ENCODE peak calls at places on chromosome X, in six cellular contexts. A is LNCaP clone FGC, S is germinal center, T is NT2/D1, C is fibroblast of pulmonary artery, P is M059J. M is an unnamed sample.

GRCh38 chrX:109847257-109848187 is 114.5 kb upstream of the ACSL4 start:
- DNase-seq in A (no peak), S (no peak), T (no peak), C (peak; percentile 96), P (peak; percentile 78), M (no peak)

GRCh38 chrX:13955095-13955647 is 74.5 kb downstream of the GEMIN8 start:
- DNase-seq in A (no peak), S (no peak), T (no peak), C (no peak), P (no peak), M (no peak)

GRCh38 chrX:48919360-48919821 is 567 bp upstream of the PIM2 start:
- DNase-seq in A (no peak), S (no peak), T (no peak), C (no peak), P (no peak), M (no peak)

GRCh38 chrX:111349098-111349497 is 62.9 kb downstream of the DCX start:
- DNase-seq in A (no peak), S (no peak), T (no peak), C (no peak), P (no peak), M (no peak)

GRCh38 chrX:53048169-53049126 is at the start of gene GPR173:
- DNase-seq in A (no peak), S (no peak), T (peak; percentile 43), C (peak; percentile 65), P (peak; percentile 59), M (no peak)

GRCh38 chrX:104255465-104255864 is 732 bp upstream of the ESX1 start:
- DNase-seq in A (no peak), S (no peak), T (no peak), C (no peak), P (no peak), M (no peak)

GRCh38 chrX:115486510-115486909 is 74.5 kb upstream of the PLS3 start:
- DNase-seq in A (no peak), S (no peak), T (no peak), C (no peak), P (no peak), M (no peak)

GRCh38 chrX:118756111-118756510 is 28.7 kb downstream of the IL13RA1 start:
- DNase-seq in A (no peak), S (no peak), T (no peak), C (peak; percentile 38), P (peak; percentile 12), M (no peak)

GRCh38 chrX:106000203-106000602 is 38.3 kb downstream of the SERPINA7 start:
- DNase-seq in A (no peak), S (no peak), T (no peak), C (no peak), P (no peak), M (no peak)

GRCh38 chrX:46912673-46913491 is 661 bp downstream of the JADE3 start:
- DNase-seq in A (no peak), S (peak; percentile 58), T (peak; percentile 33), C (peak; percentile 39), P (peak; percentile 57), M (peak; percentile 36)

GRCh38 chrX:12903646-12904045 is 2.8 kb upstream of the TLR8 start:
- DNase-seq in A (no peak), S (no peak), T (no peak), C (peak; percentile 35), P (no peak), M (no peak)

GRCh38 chrX:147953976-147954375 is 27.2 kb upstream of the FMR1NB start:
- DNase-seq in A (no peak), S (no peak), T (no peak), C (no peak), P (peak; percentile 11), M (no peak)

M was measured in GM06990.